ENCODE peak calls at places on chromosomes 5 and 9, in four cellular contexts. I is left colon, D is KG1, Y is HTR-8/SVneo. V is an unnamed sample.

GRCh38 chr5:140868721-140869554 is at the start of gene PCDHA11:
- DNase-seq in Y (peak; percentile 53), D (no peak), I (no peak), V (no peak)

GRCh38 chr9:76486151-76486550 is 27.2 kb downstream of the GCNT1 start:
- DNase-seq in Y (no peak), D (no peak), I (no peak), V (no peak)

GRCh38 chr5:67998709-67999251 is 216.8 kb upstream of the PIK3R1 start:
- DNase-seq in D (no peak), I (peak; percentile 79), Y (peak; percentile 32), V (no peak)

GRCh38 chr9:115850548-115851304 is 302.9 kb upstream of the PAPPA start:
- DNase-seq in I (no peak), Y (no peak), D (no peak), V (no peak)

GRCh38 chr5:16936150-16937022 is at the start of gene MYO10:
- DNase-seq in D (no peak), I (peak; percentile 72), Y (peak; percentile 91), V (no peak)

GRCh38 chr5:88092358-88092757 is 176.3 kb downstream of the TMEM161B start:
- DNase-seq in D (no peak), I (no peak), Y (no peak), V (no peak)

GRCh38 chr9:101018391-101018990 is 10.0 kb upstream of the PLPPR1 start:
- DNase-seq in D (no peak), Y (no peak), I (no peak), V (no peak)

GRCh38 chr5:175471628-175472027 is 6.7 kb upstream of the SFXN1 start:
- DNase-seq in D (no peak), Y (no peak), I (no peak), V (no peak)

GRCh38 chr9:132597073-132597775 is 14.8 kb downstream of the BARHL1 start:
- DNase-seq in Y (no peak), D (no peak), I (no peak), V (peak; percentile 25)